ENCODE peak calls at places on chromosomes 11 and 22, in eight cellular contexts. One of them, this sample, is unnamed.

GRCh38 chr22:49404576-49405199 is 423.0 kb downstream of the BRD1 start:
- DNase-seq in uterus: no peak
- DNase-seq in lower leg skin: peak
- DNase-seq in stomach: peak
- DNase-seq in heart left ventricle: no peak
- DNase-seq in spleen: peak
- DNase-seq in ovary: no peak
- DNase-seq in K562: no peak
- DNase-seq in this sample: no peak

GRCh38 chr11:117823294-117823940 is 1.1 kb downstream of the FXYD2 start:
- DNase-seq in uterus: peak
- DNase-seq in lower leg skin: peak
- DNase-seq in stomach: no peak
- DNase-seq in heart left ventricle: peak
- DNase-seq in spleen: peak
- DNase-seq in ovary: no peak
- DNase-seq in K562: no peak
- DNase-seq in this sample: no peak

GRCh38 chr11:7436657-7437056 is 48.6 kb upstream of the OLFML1 start:
- DNase-seq in uterus: no peak
- DNase-seq in lower leg skin: no peak
- DNase-seq in stomach: no peak
- DNase-seq in heart left ventricle: no peak
- DNase-seq in spleen: no peak
- DNase-seq in ovary: no peak
- DNase-seq in K562: no peak
- DNase-seq in this sample: no peak

GRCh38 chr11:102240502-102240901 is 76.8 kb upstream of the BIRC3 start:
- DNase-seq in uterus: no peak
- DNase-seq in lower leg skin: no peak
- DNase-seq in stomach: no peak
- DNase-seq in heart left ventricle: no peak
- DNase-seq in spleen: no peak
- DNase-seq in ovary: no peak
- DNase-seq in K562: no peak
- DNase-seq in this sample: no peak

GRCh38 chr11:124983674-124984511 is 29.9 kb downstream of the CCDC15 start:
- DNase-seq in uterus: no peak
- DNase-seq in lower leg skin: no peak
- DNase-seq in stomach: no peak
- DNase-seq in heart left ventricle: no peak
- DNase-seq in spleen: no peak
- DNase-seq in ovary: no peak
- DNase-seq in K562: no peak
- DNase-seq in this sample: no peak

GRCh38 chr22:46086577-46087335 is 63.6 kb upstream of the PPARA start:
- DNase-seq in uterus: no peak
- DNase-seq in lower leg skin: peak
- DNase-seq in stomach: peak
- DNase-seq in heart left ventricle: no peak
- DNase-seq in spleen: peak
- DNase-seq in ovary: no peak
- DNase-seq in K562: peak
- DNase-seq in this sample: no peak

GRCh38 chr22:36409911-36410756 is 22.4 kb upstream of the MYH9 start:
- DNase-seq in uterus: peak
- DNase-seq in lower leg skin: peak
- DNase-seq in stomach: peak
- DNase-seq in heart left ventricle: peak
- DNase-seq in spleen: peak
- DNase-seq in ovary: peak
- DNase-seq in K562: peak
- DNase-seq in this sample: peak

GRCh38 chr11:61168858-61169257 is 7.6 kb upstream of the VPS37C start:
- DNase-seq in uterus: no peak
- DNase-seq in lower leg skin: no peak
- DNase-seq in stomach: no peak
- DNase-seq in heart left ventricle: no peak
- DNase-seq in spleen: no peak
- DNase-seq in ovary: no peak
- DNase-seq in K562: no peak
- DNase-seq in this sample: no peak

GRCh38 chr11:35671396-35672127 is 9.0 kb downstream of the TRIM44 start:
- DNase-seq in uterus: no peak
- DNase-seq in lower leg skin: no peak
- DNase-seq in stomach: no peak
- DNase-seq in heart left ventricle: no peak
- DNase-seq in spleen: no peak
- DNase-seq in ovary: no peak
- DNase-seq in K562: no peak
- DNase-seq in this sample: no peak

GRCh38 chr11:57792060-57792541 is 30.5 kb downstream of the CTNND1 start:
- DNase-seq in uterus: no peak
- DNase-seq in lower leg skin: peak
- DNase-seq in stomach: peak
- DNase-seq in heart left ventricle: peak
- DNase-seq in spleen: peak
- DNase-seq in ovary: no peak
- DNase-seq in K562: no peak
- DNase-seq in this sample: peak

GRCh38 chr11:32706985-32707736 is 87.3 kb downstream of the CCDC73 start:
- DNase-seq in uterus: no peak
- DNase-seq in lower leg skin: no peak
- DNase-seq in stomach: no peak
- DNase-seq in heart left ventricle: no peak
- DNase-seq in spleen: no peak
- DNase-seq in ovary: no peak
- DNase-seq in K562: no peak
- DNase-seq in this sample: no peak

GRCh38 chr11:80958414-80958813 is 1517.6 kb upstream of the TENM4 start:
- DNase-seq in uterus: no peak
- DNase-seq in lower leg skin: no peak
- DNase-seq in stomach: no peak
- DNase-seq in heart left ventricle: no peak
- DNase-seq in spleen: no peak
- DNase-seq in ovary: no peak
- DNase-seq in K562: no peak
- DNase-seq in this sample: no peak

GRCh38 chr11:75230621-75231020 is 10.0 kb upstream of the TPBGL start:
- DNase-seq in uterus: no peak
- DNase-seq in lower leg skin: peak
- DNase-seq in stomach: no peak
- DNase-seq in heart left ventricle: no peak
- DNase-seq in spleen: no peak
- DNase-seq in ovary: no peak
- DNase-seq in K562: no peak
- DNase-seq in this sample: no peak

GRCh38 chr22:48639896-48640732 is 1187.6 kb downstream of the BRD1 start:
- DNase-seq in uterus: no peak
- DNase-seq in lower leg skin: no peak
- DNase-seq in stomach: no peak
- DNase-seq in heart left ventricle: no peak
- DNase-seq in spleen: no peak
- DNase-seq in ovary: no peak
- DNase-seq in K562: no peak
- DNase-seq in this sample: no peak

GRCh38 chr11:17734986-17735822 is 623 bp downstream of the KCNC1 start:
- DNase-seq in uterus: peak
- DNase-seq in lower leg skin: no peak
- DNase-seq in stomach: peak
- DNase-seq in heart left ventricle: peak
- DNase-seq in spleen: peak
- DNase-seq in ovary: peak
- DNase-seq in K562: peak
- DNase-seq in this sample: peak

DNA sequence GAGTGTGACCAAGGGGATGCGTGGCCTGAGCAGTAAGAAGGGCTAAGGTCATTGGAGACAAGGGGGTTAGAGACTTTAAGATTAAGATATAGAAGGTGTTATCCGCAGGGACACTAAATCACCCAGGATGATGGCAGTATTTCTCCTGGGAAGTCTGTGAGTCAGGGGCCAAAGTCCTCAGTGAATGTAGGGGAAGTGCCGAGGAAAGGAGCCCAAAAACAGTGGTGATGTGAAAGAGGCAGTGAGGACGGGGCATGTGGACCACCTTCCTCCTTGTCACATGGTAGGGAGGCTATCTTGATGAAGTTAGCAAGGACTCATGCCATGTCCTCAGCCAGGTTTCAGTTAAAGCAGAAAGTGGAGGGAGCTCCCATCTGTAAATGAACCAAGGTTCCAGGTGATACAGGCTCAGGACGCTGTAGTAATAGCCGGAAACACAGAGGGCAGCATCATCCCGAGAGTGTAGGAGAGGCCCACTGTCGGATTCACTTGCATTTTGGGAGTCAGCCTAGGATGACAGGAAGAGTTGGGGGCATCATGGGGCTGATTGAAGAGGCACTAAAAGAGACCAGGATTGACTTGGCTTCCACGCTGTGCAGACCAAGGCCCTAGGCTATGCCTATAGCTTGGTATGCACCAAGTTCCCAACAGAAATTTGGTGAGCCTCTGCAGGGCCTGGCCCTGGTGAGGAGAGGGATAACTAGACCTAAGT is 33.5 kb downstream of the WEE1 start:
- DNase-seq in uterus: no peak
- DNase-seq in lower leg skin: no peak
- DNase-seq in stomach: no peak
- DNase-seq in heart left ventricle: no peak
- DNase-seq in spleen: no peak
- DNase-seq in ovary: no peak
- DNase-seq in K562: no peak
- DNase-seq in this sample: no peak
- TF ChIP-seq CTCF in uterus: no peak
- TF ChIP-seq CTCF in lower leg skin: no peak
- TF ChIP-seq CTCF in stomach: no peak
- TF ChIP-seq CTCF in heart left ventricle: no peak
- TF ChIP-seq CTCF in spleen: no peak
- TF ChIP-seq CTCF in ovary: no peak
- TF ChIP-seq CTCF in K562: peak
- TF ChIP-seq CTCF in this sample: no peak

GRCh38 chr11:64208796-64209562 is 2.5 kb downstream of the FERMT3 start:
- DNase-seq in uterus: no peak
- DNase-seq in lower leg skin: no peak
- DNase-seq in stomach: no peak
- DNase-seq in heart left ventricle: no peak
- DNase-seq in spleen: no peak
- DNase-seq in ovary: no peak
- DNase-seq in K562: no peak
- DNase-seq in this sample: no peak

GRCh38 chr11:64209563-64209843 is 3.0 kb downstream of the FERMT3 start:
- DNase-seq in uterus: no peak
- DNase-seq in lower leg skin: no peak
- DNase-seq in stomach: no peak
- DNase-seq in heart left ventricle: no peak
- DNase-seq in spleen: no peak
- DNase-seq in ovary: no peak
- DNase-seq in K562: no peak
- DNase-seq in this sample: no peak

GRCh38 chr11:64208086-64208795 is 1.7 kb downstream of the FERMT3 start:
- DNase-seq in uterus: no peak
- DNase-seq in lower leg skin: no peak
- DNase-seq in stomach: no peak
- DNase-seq in heart left ventricle: no peak
- DNase-seq in spleen: peak
- DNase-seq in ovary: no peak
- DNase-seq in K562: peak
- DNase-seq in this sample: no peak

GRCh38 chr11:64206457-64207246 is at the start of gene FERMT3:
- DNase-seq in uterus: no peak
- DNase-seq in lower leg skin: peak
- DNase-seq in stomach: peak
- DNase-seq in heart left ventricle: peak
- DNase-seq in spleen: peak
- DNase-seq in ovary: no peak
- DNase-seq in K562: peak
- DNase-seq in this sample: peak

GRCh38 chr11:64207247-64208085 is 945 bp downstream of the FERMT3 start:
- DNase-seq in uterus: peak
- DNase-seq in lower leg skin: peak
- DNase-seq in stomach: peak
- DNase-seq in heart left ventricle: peak
- DNase-seq in spleen: peak
- DNase-seq in ovary: no peak
- DNase-seq in K562: peak
- DNase-seq in this sample: peak
- TF ChIP-seq POLR2A in uterus: no peak
- TF ChIP-seq POLR2A in lower leg skin: no peak
- TF ChIP-seq POLR2A in stomach: no peak
- TF ChIP-seq POLR2A in heart left ventricle: no peak
- TF ChIP-seq POLR2A in spleen: peak
- TF ChIP-seq POLR2A in ovary: no peak
- TF ChIP-seq POLR2A in K562: peak
- TF ChIP-seq POLR2A in this sample: no peak

GRCh38 chr11:46346886-46347636 is at the start of gene DGKZ:
- DNase-seq in uterus: peak
- DNase-seq in lower leg skin: peak
- DNase-seq in stomach: peak
- DNase-seq in heart left ventricle: peak
- DNase-seq in spleen: peak
- DNase-seq in ovary: peak
- DNase-seq in K562: peak
- DNase-seq in this sample: peak
- TF ChIP-seq CTCF in uterus: peak
- TF ChIP-seq CTCF in lower leg skin: no peak
- TF ChIP-seq CTCF in stomach: peak
- TF ChIP-seq CTCF in heart left ventricle: peak
- TF ChIP-seq CTCF in spleen: peak
- TF ChIP-seq CTCF in ovary: peak
- TF ChIP-seq CTCF in K562: peak
- TF ChIP-seq CTCF in this sample: peak

GRCh38 chr11:73983764-73984543 is 1.3 kb upstream of the UCP2 start:
- DNase-seq in uterus: no peak
- DNase-seq in lower leg skin: no peak
- DNase-seq in stomach: no peak
- DNase-seq in heart left ventricle: no peak
- DNase-seq in spleen: peak
- DNase-seq in ovary: no peak
- DNase-seq in K562: no peak
- DNase-seq in this sample: peak

GRCh38 chr11:73981051-73981805 is 1.4 kb downstream of the UCP2 start:
- DNase-seq in uterus: no peak
- DNase-seq in lower leg skin: no peak
- DNase-seq in stomach: no peak
- DNase-seq in heart left ventricle: no peak
- DNase-seq in spleen: peak
- DNase-seq in ovary: no peak
- DNase-seq in K562: no peak
- DNase-seq in this sample: no peak

GRCh38 chr11:73982990-73983763 is 534 bp upstream of the UCP2 start:
- DNase-seq in uterus: peak
- DNase-seq in lower leg skin: peak
- DNase-seq in stomach: peak
- DNase-seq in heart left ventricle: peak
- DNase-seq in spleen: peak
- DNase-seq in ovary: peak
- DNase-seq in K562: peak
- DNase-seq in this sample: peak

GRCh38 chr11:73980001-73980960 is 2.4 kb downstream of the UCP2 start:
- DNase-seq in uterus: no peak
- DNase-seq in lower leg skin: no peak
- DNase-seq in stomach: peak
- DNase-seq in heart left ventricle: peak
- DNase-seq in spleen: peak
- DNase-seq in ovary: no peak
- DNase-seq in K562: peak
- DNase-seq in this sample: peak

GRCh38 chr11:73982595-73982989 is at the start of gene UCP2:
- DNase-seq in uterus: peak
- DNase-seq in lower leg skin: peak
- DNase-seq in stomach: peak
- DNase-seq in heart left ventricle: peak
- DNase-seq in spleen: peak
- DNase-seq in ovary: peak
- DNase-seq in K562: peak
- DNase-seq in this sample: peak
- TF ChIP-seq POLR2A in uterus: no peak
- TF ChIP-seq POLR2A in lower leg skin: no peak
- TF ChIP-seq POLR2A in stomach: no peak
- TF ChIP-seq POLR2A in heart left ventricle: no peak
- TF ChIP-seq POLR2A in spleen: peak
- TF ChIP-seq POLR2A in ovary: no peak
- TF ChIP-seq POLR2A in K562: peak
- TF ChIP-seq POLR2A in this sample: no peak